ENCODE peak calls at places on chromosomes 13 and 19, in six cellular contexts. O is cardiac fibroblast, F is colonic mucosa, Q is left ventricle myocardium inferior, J is MCF 10A, A is A673. Z is an unnamed sample.
A peak's percentile ranks its signal among the peaks of the same experiment; 100 is the strongest.

GRCh38 chr13:37640499-37640898 is 41.9 kb upstream of the POSTN start:
- DNase-seq in O (peak; percentile 89), F (no peak), Q (no peak), J (peak; percentile 53), A (peak; percentile 80), Z (no peak)

GRCh38 chr13:109779074-109779473 is 7.3 kb downstream of the IRS2 start:
- DNase-seq in O (no peak), F (no peak), Q (no peak), J (no peak), A (peak; percentile 65), Z (no peak)

GRCh38 chr19:42628411-42629135 is 33.8 kb upstream of the CEACAM8 start:
- DNase-seq in O (no peak), F (no peak), Q (no peak), J (no peak), A (no peak), Z (no peak)

GRCh38 chr19:40246292-40247073 is 20.0 kb upstream of the CCNP start:
- DNase-seq in O (no peak), F (no peak), Q (no peak), J (no peak), A (no peak), Z (no peak)

GRCh38 chr13:65330691-65331090 is 1899.4 kb downstream of the PCDH9 start:
- DNase-seq in O (no peak), F (no peak), Q (no peak), J (no peak), A (no peak), Z (no peak)

GRCh38 chr13:94351292-94352000 is 128.0 kb downstream of the DCT start:
- DNase-seq in O (peak; percentile 75), F (no peak), Q (no peak), J (no peak), A (peak; percentile 22), Z (no peak)

GRCh38 chr13:79128158-79128557 is 277.9 kb downstream of the RBM26 start:
- DNase-seq in O (peak; percentile 74), F (no peak), Q (no peak), J (peak; percentile 98), A (no peak), Z (no peak)

GRCh38 chr13:48476215-48476614 is 56.7 kb downstream of the RCBTB2 start:
- DNase-seq in O (no peak), F (no peak), Q (no peak), J (no peak), A (no peak), Z (no peak)

GRCh38 chr19:11174336-11174735 is 18.8 kb upstream of the SPC24 start:
- DNase-seq in O (no peak), F (no peak), Q (no peak), J (no peak), A (no peak), Z (no peak)

GRCh38 chr13:80173224-80173623 is 167.7 kb downstream of the SPRY2 start:
- DNase-seq in O (no peak), F (peak; percentile 23), Q (no peak), J (no peak), A (no peak), Z (no peak)

GRCh38 chr13:52159159-52159982 is at the start of gene NEK3:
- DNase-seq in O (peak; percentile 74), F (peak; percentile 72), Q (peak; percentile 75), J (peak; percentile 71), A (peak; percentile 77), Z (peak; percentile 70)

GRCh38 chr13:72458701-72459100 is 268.7 kb downstream of the MZT1 start:
- DNase-seq in O (peak; percentile 9), F (no peak), Q (no peak), J (no peak), A (no peak), Z (no peak)

GRCh38 chr19:15891434-15891833 is 6.4 kb downstream of the CYP4F2 start:
- DNase-seq in O (no peak), F (no peak), Q (no peak), J (no peak), A (no peak), Z (no peak)

GRCh38 chr19:4379383-4380253 is 20.7 kb downstream of the SH3GL1 start:
- DNase-seq in O (peak; percentile 89), F (no peak), Q (no peak), J (peak; percentile 99), A (peak; percentile 57), Z (no peak)

GRCh38 chr13:28313579-28313978 is 175.2 kb downstream of the PAN3 start:
- DNase-seq in O (peak; percentile 68), F (no peak), Q (no peak), J (no peak), A (peak; percentile 70), Z (no peak)

GRCh38 chr19:5125797-5126497 is 157.0 kb downstream of the KDM4B start:
- DNase-seq in O (no peak), F (no peak), Q (no peak), J (no peak), A (peak; percentile 80), Z (no peak)

GRCh38 chr19:15810335-15810734 is 5.1 kb downstream of the OR10H1 start:
- DNase-seq in O (peak; percentile 3), F (peak; percentile 35), Q (no peak), J (peak; percentile 25), A (peak; percentile 14), Z (no peak)

GRCh38 chr19:6269101-6269886 is 10.5 kb downstream of the MLLT1 start:
- DNase-seq in O (no peak), F (no peak), Q (no peak), J (no peak), A (no peak), Z (no peak)

GRCh38 chr13:25109341-25109740 is 13.4 kb downstream of the PABPC3 start:
- DNase-seq in O (no peak), F (no peak), Q (no peak), J (no peak), A (no peak), Z (no peak)

GRCh38 chr19:1512671-1513491 is at the start of gene ADAMTSL5:
- DNase-seq in O (peak; percentile 64), F (peak; percentile 82), Q (peak; percentile 69), J (peak; percentile 74), A (no peak), Z (no peak)

GRCh38 chr13:72295173-72295572 is 428.2 kb upstream of the DACH1 start:
- DNase-seq in O (peak; percentile 2), F (no peak), Q (no peak), J (no peak), A (no peak), Z (no peak)

GRCh38 chr19:41999878-42000208 is 5.8 kb upstream of the ATP1A3 start:
- DNase-seq in O (no peak), F (no peak), Q (no peak), J (no peak), A (no peak), Z (no peak)

DNA sequence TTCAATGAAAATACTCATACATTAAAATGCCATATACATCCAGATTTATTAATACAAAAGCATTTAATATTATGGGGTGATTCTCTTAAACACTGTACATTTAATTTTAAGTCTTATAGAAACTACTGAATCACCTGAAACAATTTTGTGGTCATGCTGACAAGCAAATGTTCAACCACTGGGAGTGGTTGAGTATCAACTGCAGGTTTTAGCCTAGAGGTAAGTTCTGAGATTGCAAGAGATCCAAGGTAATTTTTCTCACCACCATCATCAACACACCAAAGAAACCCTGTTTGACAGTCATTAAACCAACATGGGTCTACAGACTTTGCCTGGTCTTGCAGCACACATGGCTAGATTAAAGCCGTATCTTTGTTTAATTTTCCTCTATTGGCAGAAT is 196.3 kb downstream of the LHFPL6 start:
- DNase-seq in O (no peak), F (no peak), Q (no peak), J (peak; percentile 25), A (no peak), Z (no peak)
- TF ChIP-seq CTCF in O (no peak), F (no peak), Q (no peak), J (no peak), A (no peak), Z (no peak)

GRCh38 chr19:31353826-31354225 is 4.6 kb upstream of the TSHZ3 start:
- DNase-seq in O (no peak), F (no peak), Q (no peak), J (no peak), A (no peak), Z (no peak)
- TF ChIP-seq CTCF in O (no peak), F (no peak), Q (no peak), J (no peak), A (no peak), Z (no peak)

DNA sequence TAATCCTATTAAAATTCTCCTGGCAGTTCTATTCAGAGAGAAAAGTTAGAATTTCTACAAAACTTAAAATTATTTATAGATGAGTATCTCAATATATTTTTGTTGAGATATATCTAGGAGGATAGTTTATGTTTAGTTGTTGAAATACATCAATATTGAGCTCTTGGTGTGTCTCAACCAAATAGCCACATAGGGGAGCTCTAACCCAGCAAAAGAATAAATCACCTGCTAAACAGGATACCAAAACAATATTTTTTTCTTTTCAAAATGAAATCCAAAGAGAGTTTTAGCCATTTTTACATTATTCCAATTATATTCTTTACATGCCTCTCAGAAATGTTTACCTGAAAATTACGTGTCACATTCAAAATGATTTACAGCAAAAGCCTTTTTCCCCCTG is 954.7 kb downstream of the SLITRK6 start:
- DNase-seq in O (no peak), F (no peak), Q (no peak), J (peak; percentile 60), A (peak; percentile 48), Z (no peak)
- TF ChIP-seq CTCF in O (no peak), F (no peak), Q (peak; percentile 39), J (peak; percentile 53), A (peak; percentile 69), Z (no peak)

GRCh38 chr19:2582984-2583956 is 107.3 kb downstream of the GADD45B start:
- DNase-seq in O (peak; percentile 26), F (no peak), Q (no peak), J (no peak), A (no peak), Z (no peak)
- TF ChIP-seq CTCF in O (no peak), F (no peak), Q (no peak), J (no peak), A (no peak), Z (no peak)

GRCh38 chr19:51830263-51830662 is 35.3 kb downstream of the FPR3 start:
- DNase-seq in O (peak; percentile 32), F (no peak), Q (no peak), J (no peak), A (peak; percentile 10), Z (no peak)
- TF ChIP-seq CTCF in O (peak; percentile 10), F (no peak), Q (peak; percentile 50), J (no peak), A (peak; percentile 36), Z (no peak)

DNA sequence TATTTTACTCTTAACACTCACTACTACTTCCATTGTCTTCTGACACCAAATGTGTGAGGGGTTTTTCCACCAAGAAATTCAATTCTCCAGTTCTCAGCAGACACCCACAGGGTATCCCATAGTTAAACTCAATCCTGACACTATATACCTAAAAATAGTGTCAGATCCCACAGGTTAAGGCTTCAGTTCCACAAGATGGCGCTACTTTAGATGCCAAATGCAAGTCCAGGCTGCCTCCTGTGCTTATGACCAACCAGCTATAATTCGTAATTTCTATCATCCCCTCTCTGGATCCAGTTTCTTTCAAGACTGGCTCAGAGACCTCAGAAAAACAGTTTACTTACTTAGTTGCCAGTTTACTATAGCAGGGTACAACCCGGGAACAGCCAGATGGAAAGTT is 1146.2 kb upstream of the SPRY2 start:
- DNase-seq in O (peak; percentile 6), F (peak; percentile 22), Q (no peak), J (peak; percentile 70), A (peak; percentile 65), Z (no peak)
- TF ChIP-seq CTCF in O (no peak), F (no peak), Q (no peak), J (peak; percentile 21), A (peak; percentile 71), Z (no peak)

GRCh38 chr19:44807652-44808462 is 1.0 kb upstream of the BCAM start:
- DNase-seq in O (peak; percentile 35), F (peak; percentile 46), Q (no peak), J (peak; percentile 48), A (no peak), Z (no peak)
- TF ChIP-seq CTCF in O (peak; percentile 57), F (peak; percentile 22), Q (peak; percentile 68), J (peak; percentile 35), A (peak; percentile 12), Z (no peak)

Z was measured in natural killer cell.